ENCODE peak calls at places on chromosomes 11 and 22, in seven cellular contexts. One of them, this sample, is unnamed. For H3K9me3, the result is how much of the 10 kb centered on the place peaks cover.

GRCh38 chr11:64537876-64538275 is 53.1 kb upstream of the SLC22A12 start:
- DNase-seq in tibial artery: peak
- DNase-seq in hepatocyte: no peak
- DNase-seq in ascending aorta: no peak
- DNase-seq in aorta: no peak
- DNase-seq in T-helper 17 cell: no peak
- DNase-seq in transverse colon: no peak
- DNase-seq in this sample: no peak

GRCh38 chr11:64959498-64959897 is 12.4 kb downstream of the MAJIN start:
- DNase-seq in tibial artery: no peak
- DNase-seq in hepatocyte: no peak
- DNase-seq in ascending aorta: no peak
- DNase-seq in aorta: no peak
- DNase-seq in T-helper 17 cell: no peak
- DNase-seq in transverse colon: no peak
- DNase-seq in this sample: no peak

GRCh38 chr11:107563702-107564101 is 1.8 kb downstream of the ALKBH8 start:
- DNase-seq in tibial artery: no peak
- DNase-seq in hepatocyte: peak
- DNase-seq in ascending aorta: no peak
- DNase-seq in aorta: no peak
- DNase-seq in T-helper 17 cell: no peak
- DNase-seq in transverse colon: peak
- DNase-seq in this sample: peak

GRCh38 chr11:47399860-47400812 is 8.3 kb upstream of the SLC39A13 start:
- DNase-seq in tibial artery: no peak
- DNase-seq in hepatocyte: peak
- DNase-seq in ascending aorta: no peak
- DNase-seq in aorta: peak
- DNase-seq in T-helper 17 cell: no peak
- DNase-seq in transverse colon: peak
- DNase-seq in this sample: no peak

GRCh38 chr11:61023086-61024035 is 51.9 kb downstream of the CD6 start:
- DNase-seq in tibial artery: no peak
- DNase-seq in hepatocyte: no peak
- DNase-seq in ascending aorta: no peak
- DNase-seq in aorta: no peak
- DNase-seq in T-helper 17 cell: peak
- DNase-seq in transverse colon: peak
- DNase-seq in this sample: no peak

GRCh38 chr11:35366798-35367197 is 52.6 kb downstream of the SLC1A2 start:
- DNase-seq in tibial artery: no peak
- DNase-seq in hepatocyte: no peak
- DNase-seq in ascending aorta: no peak
- DNase-seq in aorta: no peak
- DNase-seq in T-helper 17 cell: no peak
- DNase-seq in transverse colon: no peak
- DNase-seq in this sample: no peak

GRCh38 chr22:46262449-46263207 is 515 bp downstream of the PKDREJ start:
- DNase-seq in tibial artery: peak
- DNase-seq in hepatocyte: peak
- DNase-seq in ascending aorta: peak
- DNase-seq in aorta: peak
- DNase-seq in T-helper 17 cell: no peak
- DNase-seq in transverse colon: peak
- DNase-seq in this sample: peak

GRCh38 chr11:83063073-83063754 is 8.5 kb downstream of the RAB30 start:
- DNase-seq in tibial artery: no peak
- DNase-seq in hepatocyte: no peak
- DNase-seq in ascending aorta: no peak
- DNase-seq in aorta: no peak
- DNase-seq in T-helper 17 cell: no peak
- DNase-seq in transverse colon: no peak
- DNase-seq in this sample: peak

GRCh38 chr22:35152316-35152715 is 86.4 kb downstream of the ISX start:
- DNase-seq in tibial artery: no peak
- DNase-seq in hepatocyte: no peak
- DNase-seq in ascending aorta: no peak
- DNase-seq in aorta: no peak
- DNase-seq in T-helper 17 cell: no peak
- DNase-seq in transverse colon: no peak
- DNase-seq in this sample: no peak

GRCh38 chr22:43726296-43726695 is 85.8 kb downstream of the EFCAB6 start:
- DNase-seq in tibial artery: peak
- DNase-seq in hepatocyte: no peak
- DNase-seq in ascending aorta: no peak
- DNase-seq in aorta: no peak
- DNase-seq in T-helper 17 cell: no peak
- DNase-seq in transverse colon: no peak
- DNase-seq in this sample: no peak

GRCh38 chr11:44104472-44105294 is 9.2 kb downstream of the EXT2 start:
- DNase-seq in tibial artery: no peak
- DNase-seq in hepatocyte: no peak
- DNase-seq in ascending aorta: no peak
- DNase-seq in aorta: no peak
- DNase-seq in T-helper 17 cell: no peak
- DNase-seq in transverse colon: no peak
- DNase-seq in this sample: no peak

GRCh38 chr22:48918585-48919186 is 909.0 kb downstream of the BRD1 start:
- DNase-seq in tibial artery: no peak
- DNase-seq in hepatocyte: peak
- DNase-seq in ascending aorta: no peak
- DNase-seq in aorta: no peak
- DNase-seq in T-helper 17 cell: no peak
- DNase-seq in transverse colon: no peak
- DNase-seq in this sample: no peak

GRCh38 chr22:48921411-48921903 is 906.2 kb downstream of the BRD1 start:
- DNase-seq in tibial artery: peak
- DNase-seq in hepatocyte: no peak
- DNase-seq in ascending aorta: no peak
- DNase-seq in aorta: no peak
- DNase-seq in T-helper 17 cell: no peak
- DNase-seq in transverse colon: no peak
- DNase-seq in this sample: no peak

GRCh38 chr22:48919851-48920589 is 907.7 kb downstream of the BRD1 start:
- DNase-seq in tibial artery: peak
- DNase-seq in hepatocyte: no peak
- DNase-seq in ascending aorta: no peak
- DNase-seq in aorta: no peak
- DNase-seq in T-helper 17 cell: no peak
- DNase-seq in transverse colon: no peak
- DNase-seq in this sample: no peak

GRCh38 chr22:48919187-48919590 is 908.5 kb downstream of the BRD1 start:
- DNase-seq in tibial artery: peak
- DNase-seq in hepatocyte: no peak
- DNase-seq in ascending aorta: no peak
- DNase-seq in aorta: no peak
- DNase-seq in T-helper 17 cell: no peak
- DNase-seq in transverse colon: no peak
- DNase-seq in this sample: no peak

DNA sequence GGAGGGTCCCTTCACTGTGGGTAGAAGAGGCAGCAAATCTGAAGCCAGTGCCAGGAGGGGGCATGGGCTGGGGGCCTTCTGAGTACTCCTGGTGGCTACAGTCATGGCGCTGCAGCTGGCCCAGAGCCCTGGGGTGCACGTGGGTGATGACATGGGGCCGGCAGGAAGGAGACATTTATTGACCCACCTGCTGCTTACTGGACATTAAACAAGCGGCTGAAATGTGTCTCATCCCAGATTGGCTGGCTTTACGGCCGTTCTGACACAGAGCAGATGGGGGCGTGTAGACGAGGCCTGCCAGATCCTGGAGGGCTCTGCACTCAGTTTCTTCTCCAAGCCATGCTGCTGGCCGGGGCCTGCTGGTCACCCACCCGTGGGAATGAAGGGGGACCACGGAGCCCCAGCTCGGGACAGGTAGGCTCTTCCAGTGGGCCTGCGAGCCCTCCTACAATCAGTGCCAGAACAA is 906.9 kb downstream of the BRD1 start:
- DNase-seq in tibial artery: peak
- DNase-seq in hepatocyte: no peak
- DNase-seq in ascending aorta: no peak
- DNase-seq in aorta: no peak
- DNase-seq in T-helper 17 cell: no peak
- DNase-seq in transverse colon: no peak
- DNase-seq in this sample: no peak
- H3K9me3 ChIP-seq in tibial artery: under half
- H3K9me3 ChIP-seq in hepatocyte: under half
- H3K9me3 ChIP-seq in ascending aorta: under half
- H3K9me3 ChIP-seq in aorta: under half
- H3K9me3 ChIP-seq in T-helper 17 cell: under half
- H3K9me3 ChIP-seq in transverse colon: under half
- H3K9me3 ChIP-seq in this sample: under half

GRCh38 chr22:48606684-48607307 is 1220.9 kb downstream of the BRD1 start:
- DNase-seq in tibial artery: no peak
- DNase-seq in hepatocyte: no peak
- DNase-seq in ascending aorta: no peak
- DNase-seq in aorta: no peak
- DNase-seq in T-helper 17 cell: no peak
- DNase-seq in transverse colon: no peak
- DNase-seq in this sample: no peak

GRCh38 chr22:48605856-48606255 is 1221.8 kb downstream of the BRD1 start:
- DNase-seq in tibial artery: no peak
- DNase-seq in hepatocyte: peak
- DNase-seq in ascending aorta: no peak
- DNase-seq in aorta: no peak
- DNase-seq in T-helper 17 cell: no peak
- DNase-seq in transverse colon: no peak
- DNase-seq in this sample: no peak

GRCh38 chr22:48602805-48603518 is 1224.7 kb downstream of the BRD1 start:
- DNase-seq in tibial artery: no peak
- DNase-seq in hepatocyte: no peak
- DNase-seq in ascending aorta: no peak
- DNase-seq in aorta: no peak
- DNase-seq in T-helper 17 cell: no peak
- DNase-seq in transverse colon: no peak
- DNase-seq in this sample: no peak

GRCh38 chr22:48605125-48605524 is 1222.5 kb downstream of the BRD1 start:
- DNase-seq in tibial artery: no peak
- DNase-seq in hepatocyte: no peak
- DNase-seq in ascending aorta: no peak
- DNase-seq in aorta: no peak
- DNase-seq in T-helper 17 cell: no peak
- DNase-seq in transverse colon: no peak
- DNase-seq in this sample: no peak

DNA sequence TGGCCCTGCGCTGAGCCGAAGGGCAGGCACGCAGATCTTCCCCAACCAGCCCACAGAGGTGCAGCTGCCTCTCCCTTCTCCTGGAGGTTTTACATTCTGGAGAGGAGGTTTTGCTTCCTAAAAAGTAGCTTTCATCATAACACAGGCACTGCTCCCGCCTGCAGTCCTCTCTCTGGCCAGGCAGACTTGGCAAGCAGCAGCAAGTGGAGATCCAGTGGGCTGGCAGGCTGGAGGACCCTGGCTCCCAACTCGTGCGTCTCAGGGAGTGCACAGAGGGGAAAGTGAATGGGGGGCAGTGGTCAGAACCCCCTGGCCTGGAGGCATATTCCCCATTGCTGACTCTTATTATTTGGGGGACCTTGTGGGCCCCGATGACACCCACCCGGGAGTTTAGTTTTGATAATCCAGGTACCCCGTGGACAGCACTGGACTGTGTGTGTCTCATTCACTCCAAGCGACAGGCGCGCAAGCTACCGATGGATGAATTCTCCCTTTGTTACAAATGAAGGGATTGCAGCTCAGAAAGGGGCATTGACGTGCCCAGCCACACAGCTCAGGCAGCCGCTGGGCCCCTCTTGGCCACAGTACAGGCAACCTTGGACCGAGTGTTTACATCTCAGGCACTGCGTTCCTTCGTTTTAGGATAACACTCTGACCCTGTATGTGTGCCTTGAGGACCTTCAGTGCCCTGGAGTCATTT is 1223.9 kb downstream of the BRD1 start:
- DNase-seq in tibial artery: no peak
- DNase-seq in hepatocyte: no peak
- DNase-seq in ascending aorta: no peak
- DNase-seq in aorta: no peak
- DNase-seq in T-helper 17 cell: no peak
- DNase-seq in transverse colon: no peak
- DNase-seq in this sample: no peak
- H3K9me3 ChIP-seq in tibial artery: under half
- H3K9me3 ChIP-seq in hepatocyte: under half
- H3K9me3 ChIP-seq in ascending aorta: under half
- H3K9me3 ChIP-seq in aorta: under half
- H3K9me3 ChIP-seq in T-helper 17 cell: under half
- H3K9me3 ChIP-seq in transverse colon: under half
- H3K9me3 ChIP-seq in this sample: under half

DNA sequence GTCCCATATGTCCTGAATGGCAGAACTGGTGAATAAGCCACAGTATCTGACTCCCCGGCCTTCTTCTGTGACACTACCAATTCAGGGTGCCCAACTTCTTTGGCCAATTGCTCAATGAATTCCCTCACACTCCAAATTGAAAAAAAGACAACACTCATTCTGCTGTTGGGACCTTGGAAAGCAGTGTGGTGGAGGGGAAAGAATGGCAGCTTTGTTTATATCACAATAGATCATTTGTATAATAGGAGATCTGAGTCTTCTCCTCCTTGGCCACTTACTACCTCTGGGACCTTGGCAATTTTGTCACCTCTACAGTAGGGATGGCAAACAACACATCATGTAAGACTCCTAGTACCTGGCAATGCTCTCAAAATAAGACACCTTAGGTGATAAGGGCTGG is 64.6 kb downstream of the OPCML start:
- DNase-seq in tibial artery: no peak
- DNase-seq in hepatocyte: no peak
- DNase-seq in ascending aorta: no peak
- DNase-seq in aorta: no peak
- DNase-seq in T-helper 17 cell: no peak
- DNase-seq in transverse colon: no peak
- DNase-seq in this sample: no peak
- H3K9me3 ChIP-seq in tibial artery: under half
- H3K9me3 ChIP-seq in hepatocyte: under half
- H3K9me3 ChIP-seq in ascending aorta: under half
- H3K9me3 ChIP-seq in aorta: under half
- H3K9me3 ChIP-seq in T-helper 17 cell: under half
- H3K9me3 ChIP-seq in transverse colon: under half
- H3K9me3 ChIP-seq in this sample: under half

GRCh38 chr11:30513087-30513486 is 73.1 kb downstream of the MPPED2 start:
- DNase-seq in tibial artery: no peak
- DNase-seq in hepatocyte: no peak
- DNase-seq in ascending aorta: no peak
- DNase-seq in aorta: no peak
- DNase-seq in T-helper 17 cell: no peak
- DNase-seq in transverse colon: no peak
- DNase-seq in this sample: no peak

GRCh38 chr11:30508594-30508993 is 77.6 kb downstream of the MPPED2 start:
- DNase-seq in tibial artery: no peak
- DNase-seq in hepatocyte: no peak
- DNase-seq in ascending aorta: no peak
- DNase-seq in aorta: no peak
- DNase-seq in T-helper 17 cell: no peak
- DNase-seq in transverse colon: no peak
- DNase-seq in this sample: no peak

GRCh38 chr11:30505603-30506002 is 80.5 kb downstream of the MPPED2 start:
- DNase-seq in tibial artery: no peak
- DNase-seq in hepatocyte: no peak
- DNase-seq in ascending aorta: no peak
- DNase-seq in aorta: no peak
- DNase-seq in T-helper 17 cell: no peak
- DNase-seq in transverse colon: no peak
- DNase-seq in this sample: no peak

GRCh38 chr11:30510750-30511149 is 75.4 kb downstream of the MPPED2 start:
- DNase-seq in tibial artery: no peak
- DNase-seq in hepatocyte: no peak
- DNase-seq in ascending aorta: no peak
- DNase-seq in aorta: no peak
- DNase-seq in T-helper 17 cell: no peak
- DNase-seq in transverse colon: no peak
- DNase-seq in this sample: no peak

GRCh38 chr11:30511408-30511807 is 74.7 kb downstream of the MPPED2 start:
- DNase-seq in tibial artery: no peak
- DNase-seq in hepatocyte: no peak
- DNase-seq in ascending aorta: no peak
- DNase-seq in aorta: no peak
- DNase-seq in T-helper 17 cell: no peak
- DNase-seq in transverse colon: no peak
- DNase-seq in this sample: no peak
- H3K9me3 ChIP-seq in tibial artery: under half
- H3K9me3 ChIP-seq in hepatocyte: under half
- H3K9me3 ChIP-seq in ascending aorta: under half
- H3K9me3 ChIP-seq in aorta: under half
- H3K9me3 ChIP-seq in T-helper 17 cell: under half
- H3K9me3 ChIP-seq in transverse colon: under half
- H3K9me3 ChIP-seq in this sample: under half